ENCODE peak calls at places on chromosomes 12 and 14, in six cellular contexts. One of them, this sample, is unnamed.

GRCh38 chr14:104750658-104751057 is 2.3 kb upstream of the SIVA1 start:
- DNase-seq in epithelial cell of esophagus: no peak
- DNase-seq in OCI-LY7: peak
- DNase-seq in IMR-90: no peak
- DNase-seq in choroid plexus epithelial cell: no peak
- DNase-seq in cardiac fibroblast: no peak
- DNase-seq in this sample: no peak

GRCh38 chr12:124617615-124618014 is 50.2 kb upstream of the NCOR2 start:
- DNase-seq in choroid plexus epithelial cell: no peak
- DNase-seq in OCI-LY7: no peak
- DNase-seq in epithelial cell of esophagus: no peak
- DNase-seq in cardiac fibroblast: no peak
- DNase-seq in IMR-90: no peak
- DNase-seq in this sample: no peak

GRCh38 chr12:110109037-110109836 is 14.9 kb upstream of the IFT81 start:
- DNase-seq in choroid plexus epithelial cell: peak
- DNase-seq in epithelial cell of esophagus: peak
- DNase-seq in cardiac fibroblast: peak
- DNase-seq in IMR-90: peak
- DNase-seq in OCI-LY7: no peak
- DNase-seq in this sample: peak

GRCh38 chr12:1529862-1530591 is 64.4 kb downstream of the FBXL14 start:
- DNase-seq in choroid plexus epithelial cell: no peak
- DNase-seq in OCI-LY7: peak
- DNase-seq in IMR-90: no peak
- DNase-seq in epithelial cell of esophagus: no peak
- DNase-seq in cardiac fibroblast: no peak
- DNase-seq in this sample: no peak

GRCh38 chr12:48419409-48419935 is 52.9 kb upstream of the ANP32D start:
- DNase-seq in epithelial cell of esophagus: no peak
- DNase-seq in OCI-LY7: no peak
- DNase-seq in cardiac fibroblast: no peak
- DNase-seq in choroid plexus epithelial cell: no peak
- DNase-seq in IMR-90: no peak
- DNase-seq in this sample: no peak

GRCh38 chr14:74083161-74083560 is 1.1 kb downstream of the ALDH6A1 start:
- DNase-seq in OCI-LY7: no peak
- DNase-seq in choroid plexus epithelial cell: no peak
- DNase-seq in IMR-90: peak
- DNase-seq in epithelial cell of esophagus: no peak
- DNase-seq in cardiac fibroblast: no peak
- DNase-seq in this sample: no peak

GRCh38 chr14:75426332-75427125 is 1.3 kb upstream of the JDP2 start:
- DNase-seq in choroid plexus epithelial cell: no peak
- DNase-seq in IMR-90: no peak
- DNase-seq in epithelial cell of esophagus: no peak
- DNase-seq in OCI-LY7: peak
- DNase-seq in cardiac fibroblast: no peak
- DNase-seq in this sample: no peak

GRCh38 chr12:47954467-47955045 is 8.8 kb upstream of the TMEM106C start:
- DNase-seq in IMR-90: no peak
- DNase-seq in epithelial cell of esophagus: no peak
- DNase-seq in choroid plexus epithelial cell: no peak
- DNase-seq in OCI-LY7: no peak
- DNase-seq in cardiac fibroblast: no peak
- DNase-seq in this sample: no peak

GRCh38 chr12:87661770-87662402 is 367.3 kb downstream of the C12orf50 start:
- DNase-seq in cardiac fibroblast: no peak
- DNase-seq in OCI-LY7: no peak
- DNase-seq in IMR-90: peak
- DNase-seq in choroid plexus epithelial cell: no peak
- DNase-seq in epithelial cell of esophagus: no peak
- DNase-seq in this sample: no peak

GRCh38 chr12:109529618-109530300 is 43.5 kb downstream of the MMAB start:
- DNase-seq in epithelial cell of esophagus: no peak
- DNase-seq in cardiac fibroblast: no peak
- DNase-seq in choroid plexus epithelial cell: no peak
- DNase-seq in IMR-90: no peak
- DNase-seq in OCI-LY7: no peak
- DNase-seq in this sample: no peak

GRCh38 chr12:44377443-44378160 is 498.5 kb downstream of the NELL2 start:
- DNase-seq in OCI-LY7: no peak
- DNase-seq in epithelial cell of esophagus: no peak
- DNase-seq in cardiac fibroblast: no peak
- DNase-seq in IMR-90: no peak
- DNase-seq in choroid plexus epithelial cell: no peak
- DNase-seq in this sample: no peak

GRCh38 chr14:59583755-59584154 is 7.1 kb upstream of the CCDC175 start:
- DNase-seq in OCI-LY7: no peak
- DNase-seq in cardiac fibroblast: peak
- DNase-seq in epithelial cell of esophagus: peak
- DNase-seq in choroid plexus epithelial cell: peak
- DNase-seq in IMR-90: peak
- DNase-seq in this sample: peak

GRCh38 chr14:23366163-23366921 is 1.4 kb upstream of the EFS start:
- DNase-seq in OCI-LY7: no peak
- DNase-seq in cardiac fibroblast: peak
- DNase-seq in choroid plexus epithelial cell: peak
- DNase-seq in IMR-90: peak
- DNase-seq in epithelial cell of esophagus: peak
- DNase-seq in this sample: peak

GRCh38 chr14:61186793-61187641 is 94.1 kb downstream of the TMEM30B start:
- DNase-seq in OCI-LY7: no peak
- DNase-seq in cardiac fibroblast: no peak
- DNase-seq in IMR-90: no peak
- DNase-seq in epithelial cell of esophagus: no peak
- DNase-seq in choroid plexus epithelial cell: peak
- DNase-seq in this sample: no peak

GRCh38 chr14:35695647-35696046 is 113.4 kb downstream of the RALGAPA1 start:
- DNase-seq in choroid plexus epithelial cell: peak
- DNase-seq in OCI-LY7: no peak
- DNase-seq in cardiac fibroblast: peak
- DNase-seq in epithelial cell of esophagus: no peak
- DNase-seq in IMR-90: peak
- DNase-seq in this sample: no peak

GRCh38 chr14:25121342-25122129 is 71.6 kb upstream of the STXBP6 start:
- DNase-seq in choroid plexus epithelial cell: peak
- DNase-seq in epithelial cell of esophagus: peak
- DNase-seq in OCI-LY7: no peak
- DNase-seq in cardiac fibroblast: peak
- DNase-seq in IMR-90: peak
- DNase-seq in this sample: peak

GRCh38 chr12:2264622-2265306 is 212.0 kb downstream of the CACNA1C start:
- DNase-seq in IMR-90: peak
- DNase-seq in cardiac fibroblast: peak
- DNase-seq in epithelial cell of esophagus: no peak
- DNase-seq in choroid plexus epithelial cell: peak
- DNase-seq in OCI-LY7: no peak
- DNase-seq in this sample: peak

GRCh38 chr14:72603639-72604038 is 290.3 kb downstream of the DPF3 start:
- DNase-seq in cardiac fibroblast: no peak
- DNase-seq in epithelial cell of esophagus: no peak
- DNase-seq in choroid plexus epithelial cell: peak
- DNase-seq in OCI-LY7: no peak
- DNase-seq in IMR-90: no peak
- DNase-seq in this sample: no peak

DNA sequence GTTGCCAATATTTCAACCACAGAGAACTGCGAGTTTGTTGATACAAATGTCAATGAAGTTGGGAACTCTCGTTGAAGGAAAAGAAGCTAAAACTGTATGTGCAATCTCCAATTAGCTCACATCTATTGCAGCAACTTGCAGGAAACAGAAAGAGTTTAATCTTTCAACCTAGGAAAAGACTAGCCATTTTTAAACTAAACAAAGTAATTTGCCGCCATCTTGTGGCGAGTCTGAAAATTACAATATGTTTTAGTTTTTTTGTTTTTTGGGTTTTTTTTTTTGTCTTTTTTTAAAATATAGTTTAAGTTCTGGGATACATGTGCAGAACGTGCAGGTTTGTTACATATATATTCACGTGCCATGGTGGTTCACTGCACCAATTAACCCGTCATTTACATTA is 131.2 kb upstream of the FOXG1 start:
- DNase-seq in epithelial cell of esophagus: peak
- DNase-seq in OCI-LY7: peak
- DNase-seq in IMR-90: peak
- DNase-seq in choroid plexus epithelial cell: peak
- DNase-seq in cardiac fibroblast: peak
- DNase-seq in this sample: peak
- TF ChIP-seq CTCF in epithelial cell of esophagus: peak
- TF ChIP-seq CTCF in OCI-LY7: peak
- TF ChIP-seq CTCF in IMR-90: peak
- TF ChIP-seq CTCF in choroid plexus epithelial cell: peak
- TF ChIP-seq CTCF in cardiac fibroblast: peak
- TF ChIP-seq CTCF in this sample: peak

GRCh38 chr12:58918475-58918874 is 1.8 kb downstream of the LRIG3 start:
- DNase-seq in epithelial cell of esophagus: peak
- DNase-seq in cardiac fibroblast: peak
- DNase-seq in choroid plexus epithelial cell: no peak
- DNase-seq in OCI-LY7: no peak
- DNase-seq in IMR-90: peak
- DNase-seq in this sample: peak

GRCh38 chr12:58916153-58916709 is 4.1 kb downstream of the LRIG3 start:
- DNase-seq in IMR-90: no peak
- DNase-seq in cardiac fibroblast: no peak
- DNase-seq in choroid plexus epithelial cell: no peak
- DNase-seq in OCI-LY7: no peak
- DNase-seq in epithelial cell of esophagus: no peak
- DNase-seq in this sample: no peak

GRCh38 chr12:58917699-58918334 is 2.5 kb downstream of the LRIG3 start:
- DNase-seq in epithelial cell of esophagus: peak
- DNase-seq in IMR-90: no peak
- DNase-seq in choroid plexus epithelial cell: peak
- DNase-seq in OCI-LY7: no peak
- DNase-seq in cardiac fibroblast: peak
- DNase-seq in this sample: no peak

GRCh38 chr12:58915634-58916033 is 4.7 kb downstream of the LRIG3 start:
- DNase-seq in cardiac fibroblast: peak
- DNase-seq in OCI-LY7: no peak
- DNase-seq in IMR-90: peak
- DNase-seq in epithelial cell of esophagus: no peak
- DNase-seq in choroid plexus epithelial cell: peak
- DNase-seq in this sample: peak

DNA sequence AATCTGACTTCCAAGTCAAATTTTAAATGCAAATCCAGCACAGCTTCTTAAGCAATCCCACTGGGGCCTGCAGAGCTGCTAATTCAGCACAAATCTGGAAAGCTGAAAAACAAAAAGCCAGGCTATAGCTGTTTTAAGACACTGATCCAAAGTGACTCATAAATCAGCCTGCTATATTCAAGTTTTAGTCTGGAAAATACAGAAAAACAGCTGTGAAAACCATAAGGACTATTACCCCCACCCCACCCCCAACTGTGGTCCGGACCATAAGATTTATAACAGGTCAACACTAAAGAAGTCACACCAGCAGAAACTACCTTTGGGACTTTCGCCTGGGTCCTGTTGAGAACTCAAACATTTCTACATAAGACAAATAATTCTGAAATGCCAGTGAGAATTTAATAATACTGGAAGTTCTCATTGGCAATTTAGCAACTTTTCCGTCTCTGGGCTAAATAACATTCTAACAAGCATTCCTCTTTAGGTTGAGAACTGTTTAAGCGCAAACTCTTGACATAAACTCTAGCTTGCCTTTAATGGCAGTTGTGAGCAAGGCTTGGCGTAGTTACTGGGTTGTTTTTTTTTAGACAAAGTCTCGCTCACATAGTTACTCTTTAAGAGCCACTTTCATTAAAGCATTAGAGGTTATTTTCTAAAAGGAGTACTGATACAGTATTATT is 3.3 kb downstream of the LRIG3 start:
- DNase-seq in epithelial cell of esophagus: peak
- DNase-seq in choroid plexus epithelial cell: peak
- DNase-seq in cardiac fibroblast: peak
- DNase-seq in OCI-LY7: no peak
- DNase-seq in IMR-90: peak
- DNase-seq in this sample: peak
- H3K4me3 ChIP-seq in epithelial cell of esophagus: peak
- H3K4me3 ChIP-seq in choroid plexus epithelial cell: peak
- H3K4me3 ChIP-seq in cardiac fibroblast: peak
- H3K4me3 ChIP-seq in OCI-LY7: no peak
- H3K4me3 ChIP-seq in IMR-90: peak
- H3K4me3 ChIP-seq in this sample: peak

GRCh38 chr14:33943484-33943883 is 7.4 kb downstream of the EGLN3 start:
- DNase-seq in IMR-90: no peak
- DNase-seq in cardiac fibroblast: no peak
- DNase-seq in choroid plexus epithelial cell: no peak
- DNase-seq in OCI-LY7: no peak
- DNase-seq in epithelial cell of esophagus: no peak
- DNase-seq in this sample: no peak

GRCh38 chr14:33943081-33943480 is 7.8 kb downstream of the EGLN3 start:
- DNase-seq in epithelial cell of esophagus: no peak
- DNase-seq in choroid plexus epithelial cell: no peak
- DNase-seq in OCI-LY7: no peak
- DNase-seq in cardiac fibroblast: no peak
- DNase-seq in IMR-90: no peak
- DNase-seq in this sample: no peak

GRCh38 chr14:33948143-33948962 is 2.5 kb downstream of the EGLN3 start:
- DNase-seq in choroid plexus epithelial cell: no peak
- DNase-seq in IMR-90: no peak
- DNase-seq in OCI-LY7: no peak
- DNase-seq in cardiac fibroblast: no peak
- DNase-seq in epithelial cell of esophagus: no peak
- DNase-seq in this sample: no peak

GRCh38 chr14:33946679-33947078 is 4.2 kb downstream of the EGLN3 start:
- DNase-seq in cardiac fibroblast: no peak
- DNase-seq in epithelial cell of esophagus: no peak
- DNase-seq in OCI-LY7: no peak
- DNase-seq in choroid plexus epithelial cell: no peak
- DNase-seq in IMR-90: no peak
- DNase-seq in this sample: no peak

GRCh38 chr14:33945329-33945728 is 5.5 kb downstream of the EGLN3 start:
- DNase-seq in IMR-90: no peak
- DNase-seq in cardiac fibroblast: no peak
- DNase-seq in OCI-LY7: no peak
- DNase-seq in choroid plexus epithelial cell: no peak
- DNase-seq in epithelial cell of esophagus: no peak
- DNase-seq in this sample: no peak
- TF ChIP-seq CTCF in IMR-90: no peak
- TF ChIP-seq CTCF in cardiac fibroblast: no peak
- TF ChIP-seq CTCF in OCI-LY7: no peak
- TF ChIP-seq CTCF in choroid plexus epithelial cell: no peak
- TF ChIP-seq CTCF in epithelial cell of esophagus: no peak
- TF ChIP-seq CTCF in this sample: no peak

DNA sequence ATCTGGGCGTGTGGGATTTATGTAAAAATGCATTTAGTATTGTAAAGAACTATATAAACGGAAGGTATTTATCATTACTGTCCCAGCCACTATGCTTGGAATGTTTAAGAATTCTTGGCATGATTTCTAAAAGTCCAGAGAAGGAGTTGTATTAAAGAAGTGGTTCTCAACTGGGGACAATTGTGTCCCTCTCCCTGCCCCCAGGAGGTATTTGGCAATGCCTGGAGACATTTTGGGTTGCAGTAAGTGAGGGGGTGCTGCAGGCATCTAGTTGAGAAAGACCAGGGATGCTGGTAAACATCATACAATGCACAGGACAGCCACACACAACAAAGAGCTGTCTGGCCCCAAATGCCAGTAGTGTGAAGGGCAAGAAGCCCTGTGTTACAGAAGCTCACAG is 7.2 kb downstream of the SLC38A1 start:
- DNase-seq in OCI-LY7: no peak
- DNase-seq in cardiac fibroblast: no peak
- DNase-seq in IMR-90: no peak
- DNase-seq in epithelial cell of esophagus: no peak
- DNase-seq in choroid plexus epithelial cell: no peak
- DNase-seq in this sample: no peak
- H3K4me3 ChIP-seq in OCI-LY7: no peak
- H3K4me3 ChIP-seq in cardiac fibroblast: no peak
- H3K4me3 ChIP-seq in IMR-90: no peak
- H3K4me3 ChIP-seq in epithelial cell of esophagus: no peak
- H3K4me3 ChIP-seq in choroid plexus epithelial cell: no peak
- H3K4me3 ChIP-seq in this sample: no peak